ENCODE peak calls at places on chromosomes 12 and 14, in six cellular contexts. One of them, this sample, is unnamed.
A peak's percentile ranks its signal among the peaks of the same experiment; 100 is the strongest.

GRCh38 chr12:67648306-67649164 is at the start of gene DYRK2:
- DNase-seq in neuronal stem cell: peak; percentile 82
- DNase-seq in tibial artery: peak; percentile 80
- DNase-seq in astrocyte of the spinal cord: peak; percentile 77
- DNase-seq in BE2C: peak; percentile 90
- DNase-seq in CD8-positive, alpha-beta memory T cell: peak; percentile 68
- DNase-seq in this sample: peak; percentile 58

GRCh38 chr12:124370851-124371250 is 76.0 kb downstream of the RFLNA start:
- DNase-seq in neuronal stem cell: no peak
- DNase-seq in tibial artery: no peak
- DNase-seq in astrocyte of the spinal cord: no peak
- DNase-seq in BE2C: no peak
- DNase-seq in CD8-positive, alpha-beta memory T cell: no peak
- DNase-seq in this sample: no peak

GRCh38 chr14:70832536-70833305 is 23.4 kb upstream of the MAP3K9 start:
- DNase-seq in neuronal stem cell: no peak
- DNase-seq in tibial artery: no peak
- DNase-seq in astrocyte of the spinal cord: peak; percentile 42
- DNase-seq in BE2C: no peak
- DNase-seq in CD8-positive, alpha-beta memory T cell: no peak
- DNase-seq in this sample: no peak

GRCh38 chr12:52252728-52253328 is 19.8 kb downstream of the KRT7 start:
- DNase-seq in neuronal stem cell: no peak
- DNase-seq in tibial artery: no peak
- DNase-seq in astrocyte of the spinal cord: no peak
- DNase-seq in BE2C: no peak
- DNase-seq in CD8-positive, alpha-beta memory T cell: no peak
- DNase-seq in this sample: no peak

GRCh38 chr12:110637869-110638441 is 24.0 kb downstream of the TCTN1 start:
- DNase-seq in neuronal stem cell: no peak
- DNase-seq in tibial artery: no peak
- DNase-seq in astrocyte of the spinal cord: no peak
- DNase-seq in BE2C: no peak
- DNase-seq in CD8-positive, alpha-beta memory T cell: no peak
- DNase-seq in this sample: no peak

GRCh38 chr12:50129297-50129696 is 17.3 kb downstream of the COX14 start:
- DNase-seq in neuronal stem cell: no peak
- DNase-seq in tibial artery: no peak
- DNase-seq in astrocyte of the spinal cord: no peak
- DNase-seq in BE2C: no peak
- DNase-seq in CD8-positive, alpha-beta memory T cell: no peak
- DNase-seq in this sample: no peak

GRCh38 chr12:113277511-113277910 is 56.2 kb downstream of the TPCN1 start:
- DNase-seq in neuronal stem cell: no peak
- DNase-seq in tibial artery: no peak
- DNase-seq in astrocyte of the spinal cord: no peak
- DNase-seq in BE2C: no peak
- DNase-seq in CD8-positive, alpha-beta memory T cell: no peak
- DNase-seq in this sample: no peak

GRCh38 chr14:47539065-47539464 is 136.3 kb downstream of the MDGA2 start:
- DNase-seq in neuronal stem cell: no peak
- DNase-seq in tibial artery: no peak
- DNase-seq in astrocyte of the spinal cord: peak; percentile 20
- DNase-seq in BE2C: peak; percentile 12
- DNase-seq in CD8-positive, alpha-beta memory T cell: no peak
- DNase-seq in this sample: peak; percentile 21

GRCh38 chr12:98238513-98238912 is 276.9 kb upstream of the TMPO start:
- DNase-seq in neuronal stem cell: no peak
- DNase-seq in tibial artery: no peak
- DNase-seq in astrocyte of the spinal cord: peak; percentile 52
- DNase-seq in BE2C: no peak
- DNase-seq in CD8-positive, alpha-beta memory T cell: no peak
- DNase-seq in this sample: no peak

GRCh38 chr12:905273-906076 is 44.0 kb downstream of the RAD52 start:
- DNase-seq in neuronal stem cell: no peak
- DNase-seq in tibial artery: no peak
- DNase-seq in astrocyte of the spinal cord: peak; percentile 27
- DNase-seq in BE2C: no peak
- DNase-seq in CD8-positive, alpha-beta memory T cell: no peak
- DNase-seq in this sample: peak; percentile 84

GRCh38 chr12:124917841-124918621 is 3.6 kb upstream of the UBC start:
- DNase-seq in neuronal stem cell: no peak
- DNase-seq in tibial artery: no peak
- DNase-seq in astrocyte of the spinal cord: no peak
- DNase-seq in BE2C: no peak
- DNase-seq in CD8-positive, alpha-beta memory T cell: no peak
- DNase-seq in this sample: no peak

GRCh38 chr14:93317836-93318807 is 14.7 kb downstream of the BTBD7 start:
- DNase-seq in neuronal stem cell: no peak
- DNase-seq in tibial artery: no peak
- DNase-seq in astrocyte of the spinal cord: peak; percentile 46
- DNase-seq in BE2C: no peak
- DNase-seq in CD8-positive, alpha-beta memory T cell: no peak
- DNase-seq in this sample: no peak

GRCh38 chr12:42010715-42011114 is 134.0 kb downstream of the GXYLT1 start:
- DNase-seq in neuronal stem cell: no peak
- DNase-seq in tibial artery: no peak
- DNase-seq in astrocyte of the spinal cord: no peak
- DNase-seq in BE2C: no peak
- DNase-seq in CD8-positive, alpha-beta memory T cell: no peak
- DNase-seq in this sample: no peak

GRCh38 chr14:24338843-24339242 is 948 bp downstream of the RIPK3 start:
- DNase-seq in neuronal stem cell: no peak
- DNase-seq in tibial artery: no peak
- DNase-seq in astrocyte of the spinal cord: no peak
- DNase-seq in BE2C: no peak
- DNase-seq in CD8-positive, alpha-beta memory T cell: no peak
- DNase-seq in this sample: no peak

GRCh38 chr14:32342151-32342853 is 13.2 kb downstream of the AKAP6 start:
- DNase-seq in neuronal stem cell: no peak
- DNase-seq in tibial artery: no peak
- DNase-seq in astrocyte of the spinal cord: no peak
- DNase-seq in BE2C: no peak
- DNase-seq in CD8-positive, alpha-beta memory T cell: no peak
- DNase-seq in this sample: no peak

GRCh38 chr12:39287409-39287808 is 155.5 kb downstream of the KIF21A start:
- DNase-seq in neuronal stem cell: no peak
- DNase-seq in tibial artery: no peak
- DNase-seq in astrocyte of the spinal cord: no peak
- DNase-seq in BE2C: no peak
- DNase-seq in CD8-positive, alpha-beta memory T cell: no peak
- DNase-seq in this sample: no peak

GRCh38 chr14:77007975-77008421 is 20.5 kb downstream of the IRF2BPL start:
- DNase-seq in neuronal stem cell: no peak
- DNase-seq in tibial artery: peak; percentile 75
- DNase-seq in astrocyte of the spinal cord: no peak
- DNase-seq in BE2C: no peak
- DNase-seq in CD8-positive, alpha-beta memory T cell: no peak
- DNase-seq in this sample: no peak

GRCh38 chr12:64400041-64400440 is 4.2 kb upstream of the XPOT start:
- DNase-seq in neuronal stem cell: no peak
- DNase-seq in tibial artery: no peak
- DNase-seq in astrocyte of the spinal cord: peak; percentile 37
- DNase-seq in BE2C: no peak
- DNase-seq in CD8-positive, alpha-beta memory T cell: peak; percentile 32
- DNase-seq in this sample: no peak

GRCh38 chr12:67074072-67074471 is 195.1 kb upstream of the CAND1 start:
- DNase-seq in neuronal stem cell: no peak
- DNase-seq in tibial artery: no peak
- DNase-seq in astrocyte of the spinal cord: no peak
- DNase-seq in BE2C: no peak
- DNase-seq in CD8-positive, alpha-beta memory T cell: no peak
- DNase-seq in this sample: no peak

GRCh38 chr14:99537399-99537798 is 56.2 kb downstream of the CCNK start:
- DNase-seq in neuronal stem cell: no peak
- DNase-seq in tibial artery: no peak
- DNase-seq in astrocyte of the spinal cord: peak; percentile 82
- DNase-seq in BE2C: no peak
- DNase-seq in CD8-positive, alpha-beta memory T cell: no peak
- DNase-seq in this sample: no peak

GRCh38 chr12:76375939-76376338 is 27.7 kb upstream of the BBS10 start:
- DNase-seq in neuronal stem cell: no peak
- DNase-seq in tibial artery: no peak
- DNase-seq in astrocyte of the spinal cord: no peak
- DNase-seq in BE2C: no peak
- DNase-seq in CD8-positive, alpha-beta memory T cell: no peak
- DNase-seq in this sample: no peak

GRCh38 chr12:53313996-53314395 is 7.4 kb downstream of the AAAS start:
- DNase-seq in neuronal stem cell: no peak
- DNase-seq in tibial artery: no peak
- DNase-seq in astrocyte of the spinal cord: no peak
- DNase-seq in BE2C: no peak
- DNase-seq in CD8-positive, alpha-beta memory T cell: no peak
- DNase-seq in this sample: no peak

GRCh38 chr14:68885226-68886108 is 92.6 kb upstream of the ZFP36L1 start:
- DNase-seq in neuronal stem cell: no peak
- DNase-seq in tibial artery: no peak
- DNase-seq in astrocyte of the spinal cord: no peak
- DNase-seq in BE2C: no peak
- DNase-seq in CD8-positive, alpha-beta memory T cell: no peak
- DNase-seq in this sample: no peak

GRCh38 chr12:75553865-75554555 is 42.6 kb upstream of the KRR1 start:
- DNase-seq in neuronal stem cell: no peak
- DNase-seq in tibial artery: no peak
- DNase-seq in astrocyte of the spinal cord: peak; percentile 43
- DNase-seq in BE2C: no peak
- DNase-seq in CD8-positive, alpha-beta memory T cell: no peak
- DNase-seq in this sample: no peak

GRCh38 chr14:88554458-88555286 is at the start of gene PTPN21:
- DNase-seq in neuronal stem cell: peak; percentile 70
- DNase-seq in tibial artery: peak; percentile 64
- DNase-seq in astrocyte of the spinal cord: peak; percentile 73
- DNase-seq in BE2C: peak; percentile 72
- DNase-seq in CD8-positive, alpha-beta memory T cell: no peak
- DNase-seq in this sample: no peak

GRCh38 chr14:62209287-62209899 is 447.2 kb downstream of the SNAPC1 start:
- DNase-seq in neuronal stem cell: no peak
- DNase-seq in tibial artery: no peak
- DNase-seq in astrocyte of the spinal cord: peak; percentile 79
- DNase-seq in BE2C: no peak
- DNase-seq in CD8-positive, alpha-beta memory T cell: no peak
- DNase-seq in this sample: no peak

GRCh38 chr14:60514378-60515243 is 5.7 kb downstream of the SIX6 start:
- DNase-seq in neuronal stem cell: peak; percentile 94
- DNase-seq in tibial artery: peak; percentile 34
- DNase-seq in astrocyte of the spinal cord: no peak
- DNase-seq in BE2C: peak; percentile 64
- DNase-seq in CD8-positive, alpha-beta memory T cell: no peak
- DNase-seq in this sample: no peak

GRCh38 chr14:44712095-44712822 is 205.2 kb upstream of the FSCB start:
- DNase-seq in neuronal stem cell: no peak
- DNase-seq in tibial artery: no peak
- DNase-seq in astrocyte of the spinal cord: no peak
- DNase-seq in BE2C: no peak
- DNase-seq in CD8-positive, alpha-beta memory T cell: no peak
- DNase-seq in this sample: no peak

GRCh38 chr14:101072945-101073597 is 169.5 kb upstream of the RTL1 start:
- DNase-seq in neuronal stem cell: peak; percentile 40
- DNase-seq in tibial artery: peak; percentile 20
- DNase-seq in astrocyte of the spinal cord: peak; percentile 98
- DNase-seq in BE2C: peak; percentile 95
- DNase-seq in CD8-positive, alpha-beta memory T cell: no peak
- DNase-seq in this sample: no peak

GRCh38 chr12:77120695-77121094 is 55.3 kb upstream of the E2F7 start:
- DNase-seq in neuronal stem cell: no peak
- DNase-seq in tibial artery: no peak
- DNase-seq in astrocyte of the spinal cord: peak; percentile 72
- DNase-seq in BE2C: no peak
- DNase-seq in CD8-positive, alpha-beta memory T cell: no peak
- DNase-seq in this sample: no peak

GRCh38 chr12:21773799-21774198 is 707 bp downstream of the KCNJ8 start:
- DNase-seq in neuronal stem cell: no peak
- DNase-seq in tibial artery: no peak
- DNase-seq in astrocyte of the spinal cord: peak; percentile 18
- DNase-seq in BE2C: peak; percentile 35
- DNase-seq in CD8-positive, alpha-beta memory T cell: no peak
- DNase-seq in this sample: no peak
- H3K4me3 ChIP-seq in neuronal stem cell: no peak overlapping the region
- H3K4me3 ChIP-seq in tibial artery: peak overlapping the region; percentile 84
- H3K4me3 ChIP-seq in astrocyte of the spinal cord: peak overlapping the region; percentile 51
- H3K4me3 ChIP-seq in BE2C: peak overlapping the region; percentile 72
- H3K4me3 ChIP-seq in CD8-positive, alpha-beta memory T cell: no peak overlapping the region
- H3K4me3 ChIP-seq in this sample: no peak overlapping the region

GRCh38 chr14:95426116-95426475 is 90.4 kb downstream of the SYNE3 start:
- DNase-seq in neuronal stem cell: no peak
- DNase-seq in tibial artery: no peak
- DNase-seq in astrocyte of the spinal cord: no peak
- DNase-seq in BE2C: no peak
- DNase-seq in CD8-positive, alpha-beta memory T cell: no peak
- DNase-seq in this sample: no peak
- H3K4me3 ChIP-seq in neuronal stem cell: no peak overlapping the region
- H3K4me3 ChIP-seq in tibial artery: no peak overlapping the region
- H3K4me3 ChIP-seq in astrocyte of the spinal cord: no peak overlapping the region
- H3K4me3 ChIP-seq in BE2C: no peak overlapping the region
- H3K4me3 ChIP-seq in CD8-positive, alpha-beta memory T cell: no peak overlapping the region
- H3K4me3 ChIP-seq in this sample: no peak overlapping the region

GRCh38 chr14:104134061-104134965 is 4.1 kb upstream of the KIF26A start:
- DNase-seq in neuronal stem cell: no peak
- DNase-seq in tibial artery: no peak
- DNase-seq in astrocyte of the spinal cord: no peak
- DNase-seq in BE2C: peak; percentile 79
- DNase-seq in CD8-positive, alpha-beta memory T cell: no peak
- DNase-seq in this sample: no peak

GRCh38 chr14:104136472-104137296 is 1.7 kb upstream of the KIF26A start:
- DNase-seq in neuronal stem cell: no peak
- DNase-seq in tibial artery: no peak
- DNase-seq in astrocyte of the spinal cord: no peak
- DNase-seq in BE2C: peak; percentile 63
- DNase-seq in CD8-positive, alpha-beta memory T cell: no peak
- DNase-seq in this sample: peak; percentile 29

GRCh38 chr14:104135904-104136471 is 2.4 kb upstream of the KIF26A start:
- DNase-seq in neuronal stem cell: no peak
- DNase-seq in tibial artery: no peak
- DNase-seq in astrocyte of the spinal cord: no peak
- DNase-seq in BE2C: peak; percentile 75
- DNase-seq in CD8-positive, alpha-beta memory T cell: no peak
- DNase-seq in this sample: no peak

GRCh38 chr14:104133496-104133895 is 4.9 kb upstream of the KIF26A start:
- DNase-seq in neuronal stem cell: no peak
- DNase-seq in tibial artery: no peak
- DNase-seq in astrocyte of the spinal cord: no peak
- DNase-seq in BE2C: peak; percentile 7
- DNase-seq in CD8-positive, alpha-beta memory T cell: no peak
- DNase-seq in this sample: no peak

GRCh38 chr14:104135121-104135903 is 3.1 kb upstream of the KIF26A start:
- DNase-seq in neuronal stem cell: no peak
- DNase-seq in tibial artery: no peak
- DNase-seq in astrocyte of the spinal cord: no peak
- DNase-seq in BE2C: peak; percentile 96
- DNase-seq in CD8-positive, alpha-beta memory T cell: no peak
- DNase-seq in this sample: peak; percentile 20
- H3K4me3 ChIP-seq in neuronal stem cell: peak overlapping the region; percentile 71
- H3K4me3 ChIP-seq in tibial artery: no peak overlapping the region
- H3K4me3 ChIP-seq in astrocyte of the spinal cord: no peak overlapping the region
- H3K4me3 ChIP-seq in BE2C: peak overlapping the region; percentile 58
- H3K4me3 ChIP-seq in CD8-positive, alpha-beta memory T cell: no peak overlapping the region
- H3K4me3 ChIP-seq in this sample: no peak overlapping the region

DNA sequence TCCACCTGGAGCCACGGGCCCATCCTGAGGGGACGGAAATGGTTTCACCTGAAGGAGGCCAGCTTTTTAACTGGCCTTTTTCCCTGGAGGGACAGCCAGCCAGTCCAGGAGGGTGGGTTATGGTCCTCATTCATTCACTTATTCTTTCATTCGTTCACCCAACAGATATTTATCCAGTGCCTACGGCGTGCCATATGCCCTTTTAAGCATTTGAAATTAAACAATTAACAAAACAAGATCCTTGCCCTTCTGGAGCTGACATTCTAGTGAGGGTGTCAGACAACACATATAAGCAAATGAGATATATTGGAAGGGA is 438 bp upstream of the ABCB9 start:
- DNase-seq in neuronal stem cell: no peak
- DNase-seq in tibial artery: no peak
- DNase-seq in astrocyte of the spinal cord: no peak
- DNase-seq in BE2C: no peak
- DNase-seq in CD8-positive, alpha-beta memory T cell: no peak
- DNase-seq in this sample: no peak
- H3K4me3 ChIP-seq in neuronal stem cell: no peak overlapping the region
- H3K4me3 ChIP-seq in tibial artery: peak overlapping the region; percentile 58
- H3K4me3 ChIP-seq in astrocyte of the spinal cord: no peak overlapping the region
- H3K4me3 ChIP-seq in BE2C: no peak overlapping the region
- H3K4me3 ChIP-seq in CD8-positive, alpha-beta memory T cell: no peak overlapping the region
- H3K4me3 ChIP-seq in this sample: peak overlapping the region; percentile 15